ENCODE peak calls at places on chromosomes 4 and X, in nine cellular contexts. G is tibial nerve, A is HCT116, Y is sigmoid colon, P is uterus, X is Peyer's patch, T is H1, Q is upper lobe of left lung, W is IMR-90. C is an unnamed sample.

GRCh38 chr4:138021116-138021820 is 220.9 kb downstream of the SLC7A11 start:
- DNase-seq in G (no peak), A (no peak), Y (no peak), P (no peak), X (no peak), T (no peak), Q (no peak), W (no peak), C (no peak)

GRCh38 chrX:15877380-15877779 is 22.8 kb upstream of the AP1S2 start:
- DNase-seq in G (no peak), A (no peak), Y (no peak), P (no peak), X (no peak), T (no peak), Q (no peak), W (peak; percentile 68), C (peak; percentile 53)

GRCh38 chr4:41661447-41662076 is 87.0 kb downstream of the PHOX2B start:
- DNase-seq in G (peak; percentile 75), A (peak; percentile 31), Y (no peak), P (peak; percentile 42), X (peak; percentile 65), T (peak; percentile 78), Q (peak; percentile 41), W (peak; percentile 48), C (peak; percentile 79)

GRCh38 chrX:131840799-131841495 is 182.2 kb upstream of the STK26 start:
- DNase-seq in G (no peak), A (no peak), Y (no peak), P (no peak), X (no peak), T (no peak), Q (no peak), W (no peak), C (no peak)

GRCh38 chr4:149555146-149555545 is 260.5 kb downstream of the IQCM start:
- DNase-seq in G (no peak), A (no peak), Y (no peak), P (no peak), X (no peak), T (no peak), Q (no peak), W (no peak), C (no peak)

GRCh38 chr4:163681208-163681821 is 186.8 kb downstream of the TMA16 start:
- DNase-seq in G (peak; percentile 43), A (peak; percentile 38), Y (no peak), P (no peak), X (no peak), T (no peak), Q (no peak), W (peak; percentile 28), C (peak; percentile 42)

GRCh38 chr4:126839066-126839465 is 793.7 kb upstream of the INTU start:
- DNase-seq in G (no peak), A (no peak), Y (no peak), P (no peak), X (no peak), T (no peak), Q (no peak), W (peak; percentile 43), C (no peak)

GRCh38 chr4:26226978-26227377 is 93.8 kb upstream of the RBPJ start:
- DNase-seq in G (no peak), A (no peak), Y (no peak), P (no peak), X (no peak), T (no peak), Q (no peak), W (no peak), C (no peak)

GRCh38 chr4:114041117-114041475 is 61.6 kb upstream of the ARSJ start:
- DNase-seq in G (no peak), A (no peak), Y (no peak), P (no peak), X (no peak), T (no peak), Q (no peak), W (peak; percentile 57), C (no peak)

GRCh38 chrX:123184199-123184857 is at the start of gene GRIA3:
- DNase-seq in G (peak; percentile 7), A (no peak), Y (no peak), P (no peak), X (no peak), T (peak; percentile 45), Q (no peak), W (no peak), C (peak; percentile 26)

GRCh38 chr4:115275615-115276014 is 162.2 kb upstream of the NDST4 start:
- DNase-seq in G (no peak), A (no peak), Y (no peak), P (no peak), X (no peak), T (no peak), Q (peak; percentile 21), W (no peak), C (no peak)

GRCh38 chr4:84660606-84661005 is 77.7 kb downstream of the CDS1 start:
- DNase-seq in G (no peak), A (no peak), Y (no peak), P (no peak), X (no peak), T (no peak), Q (no peak), W (no peak), C (no peak)

GRCh38 chrX:133413218-133413925 is 1.9 kb downstream of the GPC4 start:
- DNase-seq in G (no peak), A (no peak), Y (peak; percentile 73), P (no peak), X (no peak), T (no peak), Q (no peak), W (no peak), C (no peak)

GRCh38 chr4:13261486-13262257 is 222.5 kb downstream of the RAB28 start:
- DNase-seq in G (no peak), A (no peak), Y (no peak), P (no peak), X (no peak), T (no peak), Q (no peak), W (no peak), C (no peak)

DNA sequence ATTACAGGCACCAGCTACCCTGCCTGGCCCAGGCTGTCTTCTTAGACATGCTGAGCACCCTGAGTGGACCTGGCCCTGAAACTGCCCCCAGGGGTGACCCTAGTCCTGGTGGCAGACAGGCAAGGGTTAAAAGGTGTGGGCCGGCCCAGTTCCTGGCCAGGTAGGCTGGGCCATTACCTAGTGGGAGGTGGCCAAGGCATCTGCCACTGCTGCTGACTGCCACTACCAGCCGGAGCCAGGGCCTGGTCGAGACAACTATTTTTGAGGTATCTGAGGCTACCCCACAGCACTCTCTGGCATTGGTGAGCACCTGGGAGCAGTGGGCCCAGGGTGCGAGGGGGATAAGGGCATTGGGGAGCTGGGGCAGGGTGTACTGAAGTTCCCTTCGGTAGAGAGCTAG is at the start of gene CCDC120:
- DNase-seq in G (no peak), A (no peak), Y (no peak), P (no peak), X (peak; percentile 67), T (no peak), Q (peak; percentile 60), W (no peak), C (no peak)
- TF ChIP-seq POLR2A in G (no peak), A (no peak), Y (no peak), P (no peak), X (peak; percentile 70), T (no peak), Q (no peak), W (no peak), C (no peak)

GRCh38 chr4:88422403-88422802 is 34.5 kb upstream of the HERC5 start:
- DNase-seq in G (no peak), A (no peak), Y (no peak), P (no peak), X (no peak), T (no peak), Q (no peak), W (no peak), C (no peak)
- TF ChIP-seq POLR2A in G (no peak), A (no peak), Y (no peak), P (no peak), X (no peak), T (no peak), Q (no peak), W (no peak), C (no peak)

DNA sequence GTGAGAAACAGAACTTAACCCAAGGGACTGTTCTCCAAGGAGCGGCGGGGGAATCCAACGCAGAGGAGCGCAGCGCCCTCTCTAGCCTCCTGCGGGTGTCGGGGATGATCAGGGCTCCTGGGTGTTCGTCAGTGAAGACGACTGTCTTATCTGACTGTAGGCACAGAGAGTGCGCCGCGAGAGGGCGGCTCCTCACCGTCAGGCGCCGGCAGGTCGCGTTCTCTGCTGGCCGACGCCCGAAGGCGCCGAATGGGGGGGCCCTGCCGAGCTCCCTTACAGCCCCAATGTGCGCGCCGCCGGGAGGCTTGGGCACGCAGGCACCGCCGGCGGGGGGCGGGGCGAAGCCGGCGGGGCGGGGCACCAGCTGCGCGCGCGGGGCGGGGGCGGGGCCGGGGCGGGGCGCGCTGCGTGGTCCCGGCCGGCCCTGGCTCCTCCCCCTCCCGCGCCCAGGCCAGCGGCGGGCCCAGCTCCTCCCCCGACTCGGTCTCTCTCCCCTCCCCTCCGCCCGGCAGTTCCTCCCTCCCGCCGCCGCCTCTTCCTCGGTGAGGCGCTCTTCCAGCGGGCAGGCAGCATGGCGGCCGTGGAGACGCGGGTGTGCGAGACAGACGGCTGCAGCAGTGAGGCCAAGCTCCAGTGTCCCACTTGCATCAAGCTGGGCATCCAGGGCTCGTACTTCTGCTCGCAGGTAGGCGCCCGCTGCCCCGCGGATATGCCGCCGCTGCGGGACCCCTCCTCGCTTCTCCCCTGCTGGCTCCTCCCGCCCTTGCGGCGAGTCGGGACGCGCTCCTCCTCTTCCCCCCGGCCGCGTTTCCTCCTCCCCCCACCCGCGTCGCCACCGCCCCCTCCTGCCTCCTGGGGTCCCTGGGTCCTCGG is at the start of gene METAP1:
- DNase-seq in G (peak; percentile 83), A (peak; percentile 94), Y (peak; percentile 98), P (peak; percentile 95), X (peak; percentile 98), T (peak; percentile 87), Q (peak; percentile 97), W (peak; percentile 92), C (peak; percentile 97)
- TF ChIP-seq POLR2A in G (peak; percentile 13), A (peak; percentile 63), Y (peak; percentile 38), P (peak; percentile 29), X (peak; percentile 75), T (peak; percentile 91), Q (no peak), W (peak; percentile 55), C (no peak)

GRCh38 chrX:130086414-130087207 is 23.7 kb downstream of the ELF4 start:
- DNase-seq in G (no peak), A (no peak), Y (no peak), P (no peak), X (no peak), T (no peak), Q (peak; percentile 63), W (no peak), C (no peak)

GRCh38 chrX:130095249-130095648 is 15.0 kb downstream of the ELF4 start:
- DNase-seq in G (no peak), A (no peak), Y (no peak), P (no peak), X (no peak), T (no peak), Q (no peak), W (no peak), C (no peak)

GRCh38 chrX:130093271-130093670 is 17.0 kb downstream of the ELF4 start:
- DNase-seq in G (no peak), A (no peak), Y (no peak), P (no peak), X (no peak), T (no peak), Q (no peak), W (no peak), C (no peak)

GRCh38 chrX:130094712-130095111 is 15.6 kb downstream of the ELF4 start:
- DNase-seq in G (no peak), A (no peak), Y (no peak), P (no peak), X (no peak), T (no peak), Q (no peak), W (no peak), C (no peak)

GRCh38 chrX:130091976-130092522 is 18.2 kb downstream of the ELF4 start:
- DNase-seq in G (no peak), A (no peak), Y (no peak), P (no peak), X (peak; percentile 69), T (no peak), Q (peak; percentile 74), W (no peak), C (no peak)
- TF ChIP-seq POLR2A in G (no peak), A (no peak), Y (no peak), P (no peak), X (no peak), T (no peak), Q (no peak), W (no peak), C (no peak)

C was measured in testis.